ENCODE peak calls at places on chromosomes 11 and 22, in six cellular contexts. C is K562, Z is AG09319, G is mammary epithelial cell, O is DND-41, X is psoas muscle. W is an unnamed sample.

GRCh38 chr22:31532060-31532459 is 35.7 kb downstream of the SFI1 start:
- DNase-seq in C (no peak), Z (no peak), G (no peak), O (no peak), X (no peak), W (no peak)

GRCh38 chr11:61972796-61973602 is 5.6 kb upstream of the FTH1 start:
- DNase-seq in C (no peak), Z (no peak), G (peak; percentile 99), O (no peak), X (no peak), W (peak; percentile 96)

GRCh38 chr22:28882878-28883656 is at the start of gene ZNRF3:
- DNase-seq in C (peak; percentile 92), Z (peak; percentile 87), G (peak; percentile 89), O (peak; percentile 90), X (peak; percentile 96), W (peak; percentile 92)

GRCh38 chr11:106399075-106399500 is 321.6 kb downstream of the AASDHPPT start:
- DNase-seq in C (no peak), Z (peak; percentile 97), G (peak; percentile 93), O (no peak), X (peak; percentile 58), W (peak; percentile 92)

GRCh38 chr22:48250286-48250895 is 1487.9 kb downstream of the TBC1D22A start:
- DNase-seq in C (no peak), Z (no peak), G (no peak), O (no peak), X (no peak), W (no peak)

GRCh38 chr22:45885171-45885840 is 91.7 kb downstream of the WNT7B start:
- DNase-seq in C (no peak), Z (no peak), G (no peak), O (no peak), X (peak; percentile 27), W (no peak)

GRCh38 chr11:44711772-44712608 is 14.8 kb upstream of the TSPAN18 start:
- DNase-seq in C (no peak), Z (no peak), G (no peak), O (no peak), X (no peak), W (no peak)

GRCh38 chr11:32071811-32072210 is 19.1 kb upstream of the RCN1 start:
- DNase-seq in C (peak; percentile 15), Z (no peak), G (peak; percentile 46), O (no peak), X (no peak), W (peak; percentile 57)

GRCh38 chr22:46708766-46709330 is 29.2 kb downstream of the CERK start:
- DNase-seq in C (no peak), Z (no peak), G (no peak), O (no peak), X (peak; percentile 29), W (no peak)

GRCh38 chr11:44885919-44886318 is 64.8 kb downstream of the TP53I11 start:
- DNase-seq in C (no peak), Z (no peak), G (no peak), O (no peak), X (no peak), W (no peak)

GRCh38 chr11:65386307-65387081 is at the start of gene FRMD8:
- DNase-seq in C (peak; percentile 99), Z (peak; percentile 56), G (peak; percentile 81), O (peak; percentile 84), X (peak; percentile 97), W (peak; percentile 83)

GRCh38 chr11:36069576-36070214 is 125.8 kb downstream of the LDLRAD3 start:
- DNase-seq in C (no peak), Z (no peak), G (peak; percentile 52), O (no peak), X (no peak), W (no peak)

GRCh38 chr22:25207553-25208157 is 8.0 kb downstream of the CRYBB3 start:
- DNase-seq in C (no peak), Z (no peak), G (no peak), O (no peak), X (no peak), W (no peak)

GRCh38 chr22:25208328-25208727 is 8.7 kb downstream of the CRYBB3 start:
- DNase-seq in C (no peak), Z (no peak), G (no peak), O (no peak), X (no peak), W (no peak)

GRCh38 chr22:25210831-25211230 is 8.6 kb upstream of the CRYBB2 start:
- DNase-seq in C (no peak), Z (no peak), G (no peak), O (no peak), X (no peak), W (no peak)

GRCh38 chr22:25206998-25207397 is 7.3 kb downstream of the CRYBB3 start:
- DNase-seq in C (no peak), Z (no peak), G (no peak), O (no peak), X (no peak), W (no peak)

GRCh38 chr22:25208743-25209505 is 9.3 kb downstream of the CRYBB3 start:
- DNase-seq in C (no peak), Z (no peak), G (no peak), O (no peak), X (no peak), W (no peak)
- TF ChIP-seq CTCF in C (no peak), Z (no peak), G (no peak), O (no peak), X (no peak), W (no peak)

GRCh38 chr11:96707273-96707672 is 317.5 kb downstream of the JRKL start:
- DNase-seq in C (no peak), Z (no peak), G (no peak), O (no peak), X (no peak), W (no peak)

GRCh38 chr11:96708469-96708868 is 318.7 kb downstream of the JRKL start:
- DNase-seq in C (no peak), Z (no peak), G (no peak), O (no peak), X (no peak), W (no peak)

GRCh38 chr11:96706761-96707160 is 316.9 kb downstream of the JRKL start:
- DNase-seq in C (no peak), Z (no peak), G (peak; percentile 20), O (no peak), X (no peak), W (no peak)

DNA sequence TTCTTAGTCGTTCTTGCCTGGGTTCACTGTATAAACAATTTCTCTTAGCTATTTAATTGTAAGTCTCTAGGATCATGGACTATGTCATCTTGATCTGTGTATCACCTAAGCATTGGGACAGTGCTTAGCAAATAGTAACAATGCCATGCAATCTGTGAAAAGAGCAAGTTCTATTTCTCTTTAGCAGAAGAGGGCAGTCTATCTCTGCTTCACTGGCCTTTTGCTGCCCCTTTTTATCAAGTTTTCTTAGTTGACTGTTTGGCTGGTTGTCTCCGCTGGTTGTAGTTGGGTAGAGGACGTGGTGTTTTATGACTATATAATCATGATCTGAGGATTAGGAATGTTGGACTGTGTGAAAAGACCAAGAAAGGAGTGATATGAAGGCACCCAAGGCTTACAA is 315.0 kb downstream of the JRKL start:
- DNase-seq in C (no peak), Z (no peak), G (no peak), O (no peak), X (no peak), W (no peak)
- TF ChIP-seq CTCF in C (peak; percentile 20), Z (no peak), G (no peak), O (no peak), X (no peak), W (no peak)

GRCh38 chr11:9606799-9607510 is 33.5 kb downstream of the WEE1 start:
- DNase-seq in C (no peak), Z (no peak), G (no peak), O (no peak), X (no peak), W (peak; percentile 23)
- TF ChIP-seq CTCF in C (peak; percentile 48), Z (no peak), G (no peak), O (no peak), X (no peak), W (no peak)

GRCh38 chr11:2693851-2694261 is 5.9 kb downstream of the KCNQ1OT1 start:
- DNase-seq in C (no peak), Z (no peak), G (no peak), O (no peak), X (peak; percentile 23), W (no peak)
- TF ChIP-seq CTCF in C (peak; percentile 13), Z (no peak), G (no peak), O (no peak), X (no peak), W (no peak)

GRCh38 chr11:59815754-59816153 is 5.2 kb upstream of the MRPL16 start:
- DNase-seq in C (no peak), Z (no peak), G (no peak), O (no peak), X (no peak), W (no peak)
- TF ChIP-seq CTCF in C (no peak), Z (no peak), G (no peak), O (no peak), X (no peak), W (no peak)

GRCh38 chr11:68962527-68963250 is 18.1 kb downstream of the MRGPRD start:
- DNase-seq in C (no peak), Z (no peak), G (no peak), O (no peak), X (no peak), W (no peak)
- TF ChIP-seq CTCF in C (peak; percentile 11), Z (no peak), G (no peak), O (peak; percentile 15), X (no peak), W (no peak)

W was measured in MCF 10A.